ENCODE peak calls at places on chromosomes 1 and 21, in seven cellular contexts. M, I, L, T, X, O and S are unnamed samples.

GRCh38 chr1:156583821-156584622 is 4.5 kb downstream of the TTC24 start:
- DNase-seq in O (peak), L (peak), M (peak), I (no peak), X (peak), T (peak), S (peak)

GRCh38 chr1:81446006-81446669 is 354.6 kb upstream of the ADGRL2 start:
- DNase-seq in O (no peak), T (no peak), I (no peak), M (no peak), X (no peak), L (peak), S (no peak)

GRCh38 chr1:218945050-218945449 is 228.6 kb upstream of the LYPLAL1 start:
- DNase-seq in L (no peak), X (no peak), T (peak), M (no peak), O (no peak), I (no peak), S (no peak)

GRCh38 chr1:57483954-57484353 is 60.1 kb upstream of the DAB1 start:
- DNase-seq in L (no peak), I (no peak), M (no peak), T (no peak), O (no peak), X (no peak), S (no peak)

GRCh38 chr1:192506741-192507155 is 68.8 kb upstream of the RGS1 start:
- DNase-seq in L (no peak), O (no peak), T (peak), X (peak), I (peak), M (no peak), S (no peak)

GRCh38 chr1:42880384-42880783 is 34.0 kb downstream of the ZNF691 start:
- DNase-seq in T (no peak), L (no peak), O (no peak), X (no peak), M (no peak), I (no peak), S (no peak)

GRCh38 chr1:25616932-25617625 is 488 bp downstream of the MAN1C1 start:
- DNase-seq in T (no peak), I (no peak), X (peak), M (no peak), O (peak), L (peak), S (no peak)

GRCh38 chr1:156632355-156632754 is 9.6 kb upstream of the BCAN start:
- DNase-seq in M (no peak), X (no peak), I (no peak), L (no peak), T (no peak), O (no peak), S (no peak)

GRCh38 chr1:176847052-176847451 is 317.5 kb downstream of the ASTN1 start:
- DNase-seq in M (no peak), X (no peak), L (peak), I (no peak), O (no peak), T (no peak), S (peak)

GRCh38 chr1:216599851-216600250 is 123.4 kb downstream of the ESRRG start:
- DNase-seq in L (no peak), I (no peak), T (no peak), O (no peak), X (no peak), M (no peak), S (no peak)

GRCh38 chr1:21289700-21290545 is at the start of gene ECE1:
- DNase-seq in T (peak), M (peak), L (peak), X (peak), I (no peak), O (peak), S (peak)

GRCh38 chr1:240526321-240526720 is 85.6 kb downstream of the GREM2 start:
- DNase-seq in O (no peak), M (no peak), X (peak), T (no peak), L (no peak), I (no peak), S (no peak)

GRCh38 chr1:9768983-9769382 is 54.8 kb downstream of the CLSTN1 start:
- DNase-seq in X (no peak), L (no peak), M (no peak), O (no peak), T (no peak), I (no peak), S (no peak)

GRCh38 chr1:206455681-206456344 is 14.5 kb upstream of the IKBKE start:
- DNase-seq in M (no peak), T (no peak), I (no peak), L (no peak), X (peak), O (no peak), S (peak)

GRCh38 chr1:87999852-88000251 is 671.2 kb downstream of the LMO4 start:
- DNase-seq in M (no peak), T (no peak), O (no peak), I (no peak), L (no peak), X (no peak), S (no peak)

GRCh38 chr1:226444901-226445300 is 37.0 kb upstream of the PARP1 start:
- DNase-seq in O (peak), M (peak), L (no peak), T (no peak), X (no peak), I (peak), S (no peak)

GRCh38 chr1:190169311-190170067 is 308.2 kb downstream of the BRINP3 start:
- DNase-seq in X (no peak), O (no peak), I (no peak), L (no peak), T (peak), M (no peak), S (no peak)

GRCh38 chr1:110069302-110070281 is 880 bp downstream of the ALX3 start:
- DNase-seq in X (peak), T (no peak), L (no peak), M (no peak), O (no peak), I (no peak), S (no peak)

GRCh38 chr1:3469104-3469848 is 14.8 kb downstream of the ARHGEF16 start:
- DNase-seq in X (no peak), I (no peak), L (no peak), T (no peak), O (no peak), M (no peak), S (no peak)

GRCh38 chr1:162561616-162562451 is at the start of gene UAP1:
- DNase-seq in L (no peak), I (no peak), T (no peak), X (no peak), O (peak), M (no peak), S (peak)

GRCh38 chr1:226548281-226549093 is at the start of gene STUM:
- DNase-seq in T (peak), M (peak), O (no peak), I (no peak), X (peak), L (no peak), S (no peak)

GRCh38 chr1:203520315-203520714 is 26.4 kb downstream of the OPTC start:
- DNase-seq in I (no peak), M (no peak), L (no peak), O (no peak), T (peak), X (no peak), S (no peak)

GRCh38 chr1:162954824-162955223 is 93.8 kb upstream of the CCDC190 start:
- DNase-seq in X (no peak), L (no peak), O (no peak), M (no peak), I (no peak), T (peak), S (no peak)

GRCh38 chr1:74513901-74514300 is 1.5 kb upstream of the LRRC53 start:
- DNase-seq in X (no peak), T (no peak), I (no peak), M (no peak), L (no peak), O (no peak), S (no peak)

GRCh38 chr1:178921499-178921898 is 50.6 kb upstream of the ANGPTL1 start:
- DNase-seq in X (no peak), O (no peak), L (no peak), M (no peak), I (no peak), T (no peak), S (no peak)

GRCh38 chr1:117710710-117711109 is 104.9 kb downstream of the TENT5C start:
- DNase-seq in O (no peak), T (no peak), M (no peak), L (no peak), I (no peak), X (no peak), S (no peak)

GRCh38 chr1:206784471-206784903 is 12.2 kb upstream of the IL10 start:
- DNase-seq in X (no peak), T (no peak), M (peak), I (no peak), O (peak), L (no peak), S (no peak)

GRCh38 chr1:36300526-36300925 is 5.6 kb upstream of the SH3D21 start:
- DNase-seq in T (no peak), M (no peak), I (no peak), X (no peak), L (no peak), O (peak), S (no peak)

GRCh38 chr1:221777434-221778072 is 35.7 kb upstream of the DUSP10 start:
- DNase-seq in L (no peak), X (no peak), T (no peak), M (no peak), O (no peak), I (peak), S (no peak)

GRCh38 chr1:90580176-90580575 is 136.9 kb downstream of the BARHL2 start:
- DNase-seq in O (no peak), T (no peak), L (no peak), M (peak), I (no peak), X (no peak), S (no peak)

GRCh38 chr1:197178998-197179397 is 32.5 kb upstream of the ASPM start:
- DNase-seq in I (no peak), X (no peak), L (no peak), M (no peak), T (peak), O (no peak), S (no peak)
- TF ChIP-seq CTCF in I (no peak), X (peak), L (no peak), M (no peak), T (peak), O (no peak), S (no peak)

GRCh38 chr1:65792671-65793358 is at the start of gene PDE4B:
- DNase-seq in I (no peak), T (peak), L (no peak), M (peak), O (no peak), X (peak), S (peak)

GRCh38 chr1:65791396-65791795 is 1.3 kb upstream of the PDE4B start:
- DNase-seq in M (no peak), L (no peak), I (no peak), O (no peak), T (peak), X (no peak), S (no peak)

GRCh38 chr1:65795311-65795710 is 2.6 kb downstream of the PDE4B start:
- DNase-seq in O (no peak), M (no peak), X (no peak), T (no peak), I (no peak), L (no peak), S (no peak)

GRCh38 chr1:65791860-65792670 is 630 bp upstream of the PDE4B start:
- DNase-seq in T (peak), L (no peak), O (no peak), X (peak), M (peak), I (no peak), S (peak)

GRCh38 chr1:65793359-65793732 is 651 bp downstream of the PDE4B start:
- DNase-seq in T (no peak), L (no peak), I (no peak), M (no peak), O (no peak), X (peak), S (no peak)
- H3K4me3 ChIP-seq in T (peak), L (peak), I (no peak), M (peak), O (no peak), X (peak), S (peak)

GRCh38 chr1:196074182-196074581 is 534.1 kb downstream of the KCNT2 start:
- DNase-seq in M (no peak), O (no peak), X (no peak), I (no peak), L (no peak), T (no peak), S (no peak)
- TF ChIP-seq CTCF in M (no peak), O (no peak), X (no peak), I (no peak), L (no peak), T (no peak), S (no peak)

GRCh38 chr1:167631386-167631941 is 1.4 kb downstream of the RCSD1 start:
- DNase-seq in O (peak), X (no peak), M (no peak), L (no peak), T (no peak), I (no peak), S (no peak)
- H3K4me3 ChIP-seq in O (no peak), X (peak), M (peak), L (peak), T (no peak), I (peak), S (peak)

DNA sequence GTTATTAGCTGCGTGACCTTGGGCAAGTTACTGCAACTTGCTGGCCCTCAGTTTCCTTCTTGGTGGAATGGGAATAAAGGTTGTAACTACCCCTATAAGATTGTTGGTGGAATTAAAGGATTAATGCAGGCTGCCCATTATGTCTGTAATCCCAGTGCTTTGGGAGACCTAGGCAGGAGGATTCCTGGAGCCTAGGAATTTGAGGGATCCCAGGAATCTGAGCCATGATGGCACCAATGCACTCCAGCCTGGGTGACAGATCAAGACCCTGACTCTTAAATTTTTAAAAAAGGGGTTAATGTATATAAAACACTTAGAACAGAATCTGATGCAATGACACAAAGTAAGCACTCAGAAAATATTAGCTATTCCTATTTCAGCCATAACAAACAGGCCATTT is 67.3 kb downstream of the PTGER3 start:
- DNase-seq in L (no peak), M (no peak), X (no peak), T (no peak), O (no peak), I (no peak), S (no peak)
- TF ChIP-seq CTCF in L (no peak), M (no peak), X (no peak), T (no peak), O (no peak), I (no peak), S (no peak)

DNA sequence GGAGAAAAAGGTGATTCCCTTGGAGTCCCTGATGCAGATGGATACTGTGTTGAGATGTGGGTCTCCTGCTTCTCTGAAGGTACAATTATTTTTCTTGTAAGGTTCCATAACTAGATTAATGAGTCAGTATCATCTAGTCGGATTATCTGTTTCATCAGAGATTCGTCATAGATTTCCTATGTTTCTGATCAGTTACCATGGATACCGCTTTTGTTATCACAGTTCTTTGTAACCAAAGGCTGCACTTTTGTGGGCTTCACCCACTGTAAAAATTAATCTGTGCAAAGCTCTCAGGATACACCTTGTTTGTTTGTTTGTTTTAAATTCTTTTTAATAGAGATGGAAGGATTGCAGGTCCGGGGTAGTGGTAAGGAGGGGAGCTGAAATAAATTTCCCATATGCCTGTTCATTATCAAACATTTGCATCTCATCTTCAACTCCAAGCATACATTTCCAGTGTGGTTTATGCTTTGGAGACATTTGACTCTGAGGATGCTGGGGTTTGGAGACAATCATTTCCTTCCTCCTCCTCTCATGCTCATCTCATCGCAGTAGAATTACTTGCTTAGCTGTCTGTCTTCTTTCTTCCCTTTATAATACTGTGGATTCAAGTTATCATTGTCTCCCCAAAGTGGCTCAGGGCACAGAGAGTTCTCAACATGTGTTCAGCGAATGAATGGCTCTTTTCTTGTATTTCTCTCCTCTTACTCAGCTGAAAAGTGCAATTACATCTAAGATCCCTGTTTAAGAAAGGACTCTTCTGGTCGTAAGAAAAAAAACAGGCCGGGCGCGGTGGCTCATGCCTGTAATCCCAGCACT is 33.2 kb upstream of the DNAJC11 start:
- DNase-seq in X (no peak), L (no peak), I (no peak), T (no peak), M (no peak), O (no peak), S (no peak)
- H3K4me3 ChIP-seq in X (no peak), L (no peak), I (no peak), T (no peak), M (no peak), O (no peak), S (no peak)

GRCh38 chr1:235313262-235313661 is 14.7 kb downstream of the ARID4B start:
- DNase-seq in I (no peak), M (no peak), T (no peak), L (no peak), O (no peak), X (no peak), S (no peak)

GRCh38 chr1:235313931-235314678 is 13.9 kb downstream of the ARID4B start:
- DNase-seq in M (no peak), I (no peak), X (no peak), L (no peak), T (no peak), O (no peak), S (no peak)

GRCh38 chr1:235317179-235317578 is 10.8 kb downstream of the ARID4B start:
- DNase-seq in O (no peak), L (no peak), I (no peak), M (no peak), X (no peak), T (no peak), S (no peak)

GRCh38 chr1:235315173-235315572 is 12.8 kb downstream of the ARID4B start:
- DNase-seq in M (no peak), L (no peak), X (no peak), T (no peak), I (no peak), O (no peak), S (no peak)

DNA sequence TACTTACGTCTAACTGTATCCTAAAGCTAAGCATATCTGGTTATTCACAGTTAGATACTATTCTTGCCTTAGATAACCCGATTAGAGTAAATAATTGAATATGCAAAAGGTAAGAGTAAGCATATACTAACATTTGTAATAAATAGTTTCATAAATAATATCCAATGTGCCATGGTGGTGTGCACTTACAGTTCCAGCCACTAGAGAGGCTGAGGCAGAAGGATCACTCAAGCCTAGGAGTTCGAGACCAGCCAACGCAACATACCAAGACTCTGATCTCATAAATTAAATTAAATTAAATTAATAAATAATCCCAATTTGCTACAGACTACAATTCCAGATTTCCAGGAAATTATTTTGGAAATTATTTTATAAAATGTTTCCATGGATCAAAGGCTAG is 12.2 kb downstream of the ARID4B start:
- DNase-seq in O (no peak), X (no peak), M (no peak), I (no peak), L (no peak), T (no peak), S (no peak)
- TF ChIP-seq CTCF in O (no peak), X (no peak), M (no peak), I (peak), L (no peak), T (no peak), S (no peak)

GRCh38 chr21:45438391-45439145 is 33.6 kb downstream of the COL18A1 start:
- DNase-seq in O (no peak), T (no peak), I (no peak), M (no peak), L (no peak), X (no peak), S (peak)

GRCh38 chr21:45440736-45441350 is 35.9 kb downstream of the COL18A1 start:
- DNase-seq in L (no peak), I (no peak), O (no peak), M (no peak), X (no peak), T (no peak), S (peak)

GRCh38 chr21:45439901-45440461 is 35.0 kb downstream of the COL18A1 start:
- DNase-seq in L (no peak), I (no peak), T (no peak), O (no peak), X (no peak), M (no peak), S (no peak)

GRCh38 chr21:45441431-45442255 is 36.7 kb downstream of the COL18A1 start:
- DNase-seq in X (no peak), I (no peak), O (no peak), T (no peak), L (no peak), M (no peak), S (no peak)

DNA sequence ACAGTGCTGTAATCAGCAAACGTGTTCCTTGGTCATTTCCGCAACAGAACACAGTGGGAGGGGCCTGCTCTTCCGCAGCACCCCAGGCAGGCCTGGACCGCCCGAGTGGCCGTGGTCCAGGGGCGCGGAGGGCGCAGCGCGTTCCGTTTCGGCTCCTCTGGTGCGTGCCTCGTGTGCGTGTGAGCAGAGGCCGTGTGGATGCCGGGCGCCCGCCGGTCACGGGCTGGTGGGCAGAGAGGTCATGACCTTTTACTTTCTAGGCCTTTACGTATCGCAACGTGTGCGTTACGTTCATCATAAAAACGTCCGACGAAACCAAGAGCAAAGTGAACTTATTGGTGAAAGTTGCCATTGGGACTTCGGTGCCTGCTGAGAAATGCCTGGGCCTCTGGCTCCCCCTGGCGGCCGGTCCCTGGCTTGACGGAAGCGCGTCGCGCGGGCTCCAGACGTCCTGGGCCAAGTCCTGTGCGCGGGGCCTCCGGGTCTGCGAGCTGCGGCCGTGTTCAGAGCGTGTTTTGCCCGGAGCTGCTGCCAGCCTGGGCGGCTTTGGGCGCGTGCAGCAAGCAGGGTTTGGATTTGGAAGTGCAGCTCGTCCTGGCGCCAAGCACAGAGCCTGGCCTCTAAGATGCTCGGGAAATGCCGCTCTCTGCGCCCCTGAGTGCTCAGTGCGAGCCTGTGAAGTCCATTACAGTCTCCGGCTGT is 34.4 kb downstream of the COL18A1 start:
- DNase-seq in X (peak), T (peak), I (no peak), M (peak), L (peak), O (peak), S (peak)
- H3K4me3 ChIP-seq in X (no peak), T (peak), I (no peak), M (peak), L (peak), O (no peak), S (peak)